ENCODE peak calls at places on chromosomes 13 and 19, in five cellular contexts. V is left colon; A is CD8-positive, alpha-beta memory T cell; P is nucleus accumbens; M is neural progenitor cell. Q is an unnamed sample.

GRCh38 chr19:16435999-16436650 is 35.6 kb downstream of the EPS15L1 start:
- DNase-seq in V (no peak), A (no peak), P (no peak), M (no peak), Q (no peak)

GRCh38 chr19:1768248-1768647 is 14.9 kb downstream of the ONECUT3 start:
- DNase-seq in V (no peak), A (no peak), P (no peak), M (peak; percentile 75), Q (peak; percentile 54)

GRCh38 chr13:26557051-26557392 is 461 bp upstream of the WASF3 start:
- DNase-seq in V (no peak), A (no peak), P (no peak), M (no peak), Q (no peak)

GRCh38 chr19:44897835-44898234 is 6.8 kb downstream of the TOMM40 start:
- DNase-seq in V (no peak), A (no peak), P (no peak), M (no peak), Q (no peak)

GRCh38 chr13:109163052-109163413 is 533.6 kb downstream of the MYO16 start:
- DNase-seq in V (no peak), A (no peak), P (no peak), M (no peak), Q (no peak)

GRCh38 chr19:1070931-1071791 is 4.2 kb downstream of the ARHGAP45 start:
- DNase-seq in V (no peak), A (no peak), P (no peak), M (peak; percentile 74), Q (peak; percentile 27)

GRCh38 chr19:1699998-1700732 is 47.8 kb upstream of the TCF3 start:
- DNase-seq in V (no peak), A (no peak), P (no peak), M (no peak), Q (peak; percentile 20)

GRCh38 chr19:35994868-35995654 is at the start of gene SDHAF1:
- DNase-seq in V (peak; percentile 98), A (peak; percentile 85), P (peak; percentile 97), M (peak; percentile 96), Q (peak; percentile 97)

GRCh38 chr13:27309967-27310598 is 39.5 kb downstream of the RASL11A start:
- DNase-seq in V (no peak), A (no peak), P (no peak), M (no peak), Q (no peak)

GRCh38 chr13:50589651-50590054 is 253.8 kb downstream of the DLEU7 start:
- DNase-seq in V (no peak), A (no peak), P (no peak), M (no peak), Q (no peak)

GRCh38 chr13:30364133-30364532 is 56.8 kb upstream of the KATNAL1 start:
- DNase-seq in V (no peak), A (no peak), P (no peak), M (no peak), Q (no peak)

GRCh38 chr19:18408053-18408476 is 10.6 kb upstream of the LRRC25 start:
- DNase-seq in V (peak; percentile 70), A (no peak), P (no peak), M (peak; percentile 47), Q (peak; percentile 68)

GRCh38 chr13:100710176-100710575 is 35.6 kb upstream of the TMTC4 start:
- DNase-seq in V (no peak), A (no peak), P (no peak), M (no peak), Q (no peak)

GRCh38 chr13:53422415-53422814 is 393.8 kb downstream of the OLFM4 start:
- DNase-seq in V (no peak), A (no peak), P (no peak), M (no peak), Q (no peak)

GRCh38 chr19:47020132-47020805 is 632 bp downstream of the NPAS1 start:
- DNase-seq in V (no peak), A (no peak), P (no peak), M (peak; percentile 74), Q (no peak)

GRCh38 chr19:2041436-2041685 is 9.7 kb downstream of the MKNK2 start:
- DNase-seq in V (peak; percentile 45), A (no peak), P (no peak), M (no peak), Q (peak; percentile 42)

GRCh38 chr19:19444694-19445155 is 39.2 kb downstream of the GATAD2A start:
- DNase-seq in V (no peak), A (no peak), P (no peak), M (no peak), Q (no peak)

GRCh38 chr19:46378268-46378667 is 31.4 kb downstream of the PPP5C start:
- DNase-seq in V (no peak), A (no peak), P (no peak), M (no peak), Q (no peak)

GRCh38 chr13:46211521-46212351 is at the start of gene LRRC63:
- DNase-seq in V (peak; percentile 61), A (peak; percentile 74), P (peak; percentile 81), M (peak; percentile 87), Q (peak; percentile 94)

GRCh38 chr13:105513448-105513847 is 1022.0 kb downstream of the EFNB2 start:
- DNase-seq in V (no peak), A (no peak), P (no peak), M (peak; percentile 7), Q (peak; percentile 24)

GRCh38 chr19:55304279-55304978 is 20.6 kb downstream of the BRSK1 start:
- DNase-seq in V (no peak), A (no peak), P (no peak), M (peak; percentile 83), Q (peak; percentile 86)

GRCh38 chr13:113548171-113548641 is 36.3 kb upstream of the TFDP1 start:
- DNase-seq in V (peak; percentile 22), A (no peak), P (peak; percentile 29), M (peak; percentile 45), Q (no peak)

Q was measured in NCI-H82.